ENCODE peak calls at places on chromosomes 7 and 10, in eight cellular contexts. L, Y, I, U, M, R, E and V are unnamed samples.
A peak's percentile ranks its signal among the peaks of the same experiment; 100 is the strongest.

GRCh38 chr10:59265140-59265539 is 88.7 kb downstream of the PHYHIPL start:
- DNase-seq in E (no peak), U (peak; percentile 67), M (no peak), Y (no peak), I (no peak), R (no peak), L (no peak), V (no peak)

GRCh38 chr7:29955799-29956476 is 33.7 kb downstream of the SCRN1 start:
- DNase-seq in M (no peak), Y (no peak), E (no peak), I (no peak), R (peak; percentile 55), L (no peak), U (no peak), V (no peak)

GRCh38 chr10:9260690-9261089 is 1206.2 kb downstream of the GATA3 start:
- DNase-seq in Y (no peak), U (no peak), E (no peak), M (no peak), R (no peak), I (no peak), L (no peak), V (no peak)

GRCh38 chr10:67869996-67870395 is 14.5 kb upstream of the SIRT1 start:
- DNase-seq in U (no peak), Y (no peak), E (no peak), M (no peak), R (no peak), I (no peak), L (no peak), V (no peak)

GRCh38 chr7:138951953-138952352 is 29.2 kb downstream of the KIAA1549 start:
- DNase-seq in Y (no peak), U (no peak), L (no peak), I (no peak), M (no peak), E (no peak), R (no peak), V (no peak)

GRCh38 chr10:133187091-133187905 is 27.3 kb downstream of the KNDC1 start:
- DNase-seq in M (no peak), Y (no peak), E (no peak), L (no peak), U (no peak), R (no peak), I (no peak), V (no peak)

GRCh38 chr7:15603124-15603523 is 41.3 kb upstream of the AGMO start:
- DNase-seq in I (no peak), L (no peak), E (no peak), U (no peak), R (no peak), M (no peak), Y (no peak), V (no peak)

GRCh38 chr10:112376578-112376855 is 2.6 kb downstream of the ACSL5 start:
- DNase-seq in E (no peak), R (no peak), Y (no peak), U (no peak), M (no peak), I (no peak), L (no peak), V (no peak)

GRCh38 chr7:115153770-115154468 is 232.0 kb downstream of the MDFIC start:
- DNase-seq in R (no peak), I (peak; percentile 9), E (no peak), L (no peak), U (no peak), Y (no peak), M (no peak), V (no peak)

GRCh38 chr7:985915-986741 is 3.1 kb downstream of the CYP2W1 start:
- DNase-seq in R (no peak), U (no peak), M (no peak), L (peak; percentile 26), I (peak; percentile 39), E (no peak), Y (no peak), V (no peak)

GRCh38 chr10:131277278-131277677 is 34.2 kb downstream of the TCERG1L start:
- DNase-seq in U (no peak), R (no peak), M (no peak), Y (no peak), E (no peak), L (no peak), I (no peak), V (no peak)
- TF ChIP-seq CTCF in U (no peak), R (no peak), M (no peak), Y (no peak), E (no peak), L (no peak), I (no peak), V (no peak)

GRCh38 chr10:14889318-14889717 is 10.7 kb downstream of the SUV39H2 start:
- DNase-seq in U (no peak), I (peak; percentile 32), Y (peak; percentile 18), L (no peak), M (no peak), R (no peak), E (no peak), V (no peak)
- H3K4me3 ChIP-seq in U (no peak overlapping the region), I (no peak overlapping the region), Y (no peak overlapping the region), L (no peak overlapping the region), M (no peak overlapping the region), R (no peak overlapping the region), E (no peak overlapping the region), V (no peak overlapping the region)

GRCh38 chr7:47170516-47170915 is 411.4 kb downstream of the TNS3 start:
- DNase-seq in Y (no peak), R (no peak), L (no peak), E (no peak), M (no peak), U (no peak), I (peak; percentile 19), V (no peak)
- TF ChIP-seq CTCF in Y (peak; percentile 26), R (no peak), L (peak; percentile 63), E (peak; percentile 54), M (peak; percentile 50), U (peak; percentile 77), I (peak; percentile 53), V (peak; percentile 31)

GRCh38 chr10:69087600-69088470 is at the start of gene SRGN:
- DNase-seq in L (peak; percentile 82), R (peak; percentile 76), U (no peak), M (no peak), I (peak; percentile 95), E (peak; percentile 59), Y (peak; percentile 46), V (no peak)
- H3K4me3 ChIP-seq in L (peak within 1 kb of the TSS; percentile 62), R (peak within 1 kb of the TSS; percentile 89), U (no peak within 1 kb of the TSS), M (peak within 1 kb of the TSS; percentile 6), I (peak within 1 kb of the TSS; percentile 1), E (peak within 1 kb of the TSS; percentile 16), Y (peak within 1 kb of the TSS; percentile 59), V (peak within 1 kb of the TSS; percentile 22)

DNA sequence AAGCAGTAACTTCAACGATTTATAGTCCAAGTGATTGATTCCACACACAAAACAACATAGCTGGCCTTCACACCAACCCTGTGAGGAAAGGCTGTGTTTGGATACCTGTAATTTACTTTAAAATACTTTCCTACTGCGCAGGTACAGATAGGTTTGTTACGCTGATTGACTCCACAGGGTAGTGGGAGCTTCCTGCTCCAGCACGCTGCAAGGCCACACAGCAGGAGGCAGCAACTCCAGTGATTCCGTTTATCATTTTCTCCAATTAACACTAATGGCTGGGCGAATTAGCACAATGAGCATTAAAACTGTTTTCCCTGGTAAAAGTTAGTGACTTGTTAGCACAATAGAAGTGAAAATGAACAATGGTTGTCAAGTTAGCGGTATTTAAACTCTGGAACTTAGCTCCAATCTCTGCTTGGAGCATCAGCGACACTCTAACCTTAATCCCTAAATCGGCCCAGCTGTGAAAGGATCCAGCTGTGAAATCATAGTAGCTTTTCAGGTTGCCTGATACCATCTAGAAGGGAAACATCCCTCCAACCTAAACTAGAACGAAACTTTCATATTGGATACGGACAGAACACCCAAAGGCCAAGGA is 945 bp downstream of the DCLRE1C start:
- DNase-seq in Y (no peak), E (no peak), M (no peak), L (no peak), U (peak; percentile 82), R (no peak), I (peak; percentile 27), V (no peak)
- TF ChIP-seq CTCF in Y (no peak), E (no peak), M (peak; percentile 23), L (peak; percentile 27), U (no peak), R (no peak), I (peak; percentile 25), V (no peak)

DNA sequence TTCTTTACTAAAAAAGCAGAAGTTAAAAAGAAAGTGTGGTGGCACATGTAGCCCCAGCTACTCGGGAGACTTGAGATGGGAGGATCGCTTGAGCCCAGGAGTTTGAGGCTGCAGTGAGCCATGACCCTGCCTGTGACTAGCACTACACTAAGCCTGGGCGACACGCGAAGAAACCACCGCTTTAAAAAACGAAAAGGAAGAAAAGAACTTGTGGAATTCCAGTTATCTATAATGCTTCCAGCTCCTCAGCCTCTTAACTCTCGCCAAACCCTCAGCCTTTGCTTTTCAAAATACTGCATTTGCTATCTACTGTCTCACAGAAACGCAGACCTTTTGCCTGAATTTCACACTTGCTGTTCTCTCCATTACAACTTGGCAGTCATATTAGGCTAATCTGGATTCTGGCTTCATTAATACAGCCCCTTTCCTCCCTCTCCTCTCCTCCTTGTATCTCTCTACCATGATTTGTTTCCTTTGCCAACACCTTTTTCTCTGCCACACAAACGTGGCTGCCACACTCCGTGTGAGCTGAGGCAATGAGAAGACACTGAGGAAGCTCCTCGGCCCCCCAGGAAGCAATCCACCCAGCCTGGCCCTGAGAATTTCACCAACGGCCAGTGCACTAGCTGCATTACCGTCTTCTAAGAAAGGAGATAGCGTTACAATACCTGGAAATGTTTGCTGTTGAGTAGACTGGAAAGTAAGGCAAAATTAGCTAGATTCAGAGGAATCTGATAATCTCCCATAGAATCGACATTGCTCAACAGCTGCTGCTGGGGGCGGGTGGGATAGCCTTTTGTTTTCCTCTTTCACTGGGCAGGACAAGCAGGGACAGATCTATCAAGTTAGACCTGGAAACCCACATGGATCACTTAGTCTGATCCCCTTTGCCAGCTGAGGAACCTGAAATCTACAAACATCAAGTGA is 37.2 kb downstream of the CALML5 start:
- DNase-seq in I (no peak), Y (no peak), M (no peak), L (peak; percentile 46), R (no peak), U (no peak), E (no peak), V (no peak)
- H3K4me3 ChIP-seq in I (no peak overlapping the region), Y (no peak overlapping the region), M (no peak overlapping the region), L (no peak overlapping the region), R (no peak overlapping the region), U (no peak overlapping the region), E (no peak overlapping the region), V (no peak overlapping the region)

GRCh38 chr10:6464862-6465430 is 115.1 kb downstream of the PRKCQ start:
- DNase-seq in E (no peak), Y (no peak), U (peak; percentile 41), M (no peak), L (no peak), R (no peak), I (no peak), V (no peak)
- TF ChIP-seq CTCF in E (no peak), Y (no peak), U (no peak), M (no peak), L (no peak), R (no peak), I (no peak), V (no peak)

DNA sequence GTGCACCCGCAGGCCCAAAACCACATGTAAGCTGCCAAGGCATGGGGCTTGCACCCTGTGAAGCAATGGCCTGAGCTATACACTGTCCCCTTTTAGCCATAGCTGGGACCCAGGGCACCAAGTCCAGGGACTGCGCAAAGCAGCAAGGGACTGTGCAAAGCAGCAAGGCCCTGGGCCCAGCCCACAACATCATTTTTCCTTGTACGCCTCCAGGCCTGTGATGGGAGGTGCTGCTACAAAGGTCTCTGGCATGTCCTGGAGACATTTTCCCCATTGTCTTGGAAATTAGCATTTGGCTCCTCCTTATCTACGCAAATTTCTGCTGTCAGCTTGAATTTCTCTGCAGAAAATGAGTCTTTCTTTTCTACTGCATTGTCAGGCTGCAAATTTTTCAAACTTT is 24.8 kb downstream of the ARHGAP19 start:
- DNase-seq in L (no peak), R (no peak), E (no peak), M (no peak), U (peak; percentile 65), I (no peak), Y (no peak), V (no peak)
- H3K4me3 ChIP-seq in L (no peak overlapping the region), R (no peak overlapping the region), E (no peak overlapping the region), M (no peak overlapping the region), U (no peak overlapping the region), I (no peak overlapping the region), Y (no peak overlapping the region), V (no peak overlapping the region)